ENCODE peak calls at places on chromosome 14, in six cellular contexts. T is AG09309, I is NCI-H345, C is C1 segment of cervical spinal cord, N is SJSA1, V is H54. A is an unnamed sample.

GRCh38 chr14:24713404-24713803 is 79.4 kb upstream of the GZMB start:
- DNase-seq in C (no peak), V (no peak), N (no peak), T (no peak), I (no peak), A (no peak)

GRCh38 chr14:104735830-104736642 is 12.0 kb downstream of the ADSS1 start:
- DNase-seq in I (no peak), T (peak; percentile 58), N (no peak), C (peak; percentile 52), V (no peak), A (no peak)

GRCh38 chr14:99150236-99150635 is 121.8 kb downstream of the BCL11B start:
- DNase-seq in C (no peak), V (no peak), T (no peak), I (no peak), N (no peak), A (no peak)

GRCh38 chr14:61927521-61927920 is 165.3 kb downstream of the SNAPC1 start:
- DNase-seq in I (no peak), T (no peak), V (peak; percentile 13), N (peak; percentile 17), C (no peak), A (no peak)

GRCh38 chr14:55745906-55746305 is 165.9 kb downstream of the KTN1 start:
- DNase-seq in N (no peak), V (no peak), I (no peak), C (no peak), T (no peak), A (no peak)

GRCh38 chr14:70097576-70098256 is 91.0 kb downstream of the SLC8A3 start:
- DNase-seq in C (no peak), V (no peak), T (no peak), I (peak; percentile 83), N (no peak), A (peak; percentile 99)

GRCh38 chr14:50333010-50333409 is 20.9 kb downstream of the DMAC2L start:
- DNase-seq in T (peak; percentile 73), I (no peak), C (no peak), V (no peak), N (no peak), A (no peak)

GRCh38 chr14:68518180-68518579 is 274.7 kb downstream of the ZFP36L1 start:
- DNase-seq in T (no peak), V (no peak), N (no peak), I (no peak), C (no peak), A (no peak)

GRCh38 chr14:38210587-38211257 is 3.0 kb downstream of the SSTR1 start:
- DNase-seq in T (no peak), N (no peak), I (no peak), C (no peak), V (no peak), A (no peak)

GRCh38 chr14:77067632-77068514 is 30.2 kb upstream of the CIPC start:
- DNase-seq in I (peak; percentile 81), C (peak; percentile 47), T (no peak), V (peak; percentile 42), N (peak; percentile 53), A (peak; percentile 86)

GRCh38 chr14:68243441-68244010 is 423.9 kb downstream of the RAD51B start:
- DNase-seq in I (no peak), N (no peak), T (no peak), C (no peak), V (no peak), A (no peak)

A was measured in DMS79 treated with DMSO at 0.1 percent for 48 hours.